ENCODE peak calls at places on chromosomes 3 and 15, in six cellular contexts. One of them, this sample, is unnamed.

GRCh38 chr15:89820651-89821611 is 6.3 kb upstream of the ANPEP start:
- DNase-seq in Caco-2: no peak
- DNase-seq in body of pancreas: no peak
- DNase-seq in fibroblast of the aortic adventitia: peak
- DNase-seq in MM.1S: no peak
- DNase-seq in hepatocyte: no peak
- DNase-seq in this sample: peak

GRCh38 chr3:46464326-46465195 is at the start of gene LTF:
- DNase-seq in MM.1S: no peak
- DNase-seq in Caco-2: no peak
- DNase-seq in body of pancreas: no peak
- DNase-seq in hepatocyte: no peak
- DNase-seq in fibroblast of the aortic adventitia: no peak
- DNase-seq in this sample: no peak

GRCh38 chr3:96900600-96900999 is 86.2 kb downstream of the EPHA6 start:
- DNase-seq in MM.1S: no peak
- DNase-seq in Caco-2: no peak
- DNase-seq in fibroblast of the aortic adventitia: no peak
- DNase-seq in hepatocyte: no peak
- DNase-seq in body of pancreas: no peak
- DNase-seq in this sample: no peak

GRCh38 chr3:111764645-111765091 is 94.4 kb upstream of the PHLDB2 start:
- DNase-seq in fibroblast of the aortic adventitia: peak
- DNase-seq in MM.1S: no peak
- DNase-seq in body of pancreas: no peak
- DNase-seq in hepatocyte: peak
- DNase-seq in Caco-2: no peak
- DNase-seq in this sample: peak

GRCh38 chr15:46280753-46281521 is 646.1 kb downstream of the SQOR start:
- DNase-seq in MM.1S: peak
- DNase-seq in Caco-2: peak
- DNase-seq in hepatocyte: peak
- DNase-seq in body of pancreas: peak
- DNase-seq in fibroblast of the aortic adventitia: no peak
- DNase-seq in this sample: peak

GRCh38 chr15:70412717-70413266 is 315.1 kb upstream of the TLE3 start:
- DNase-seq in Caco-2: no peak
- DNase-seq in hepatocyte: no peak
- DNase-seq in body of pancreas: no peak
- DNase-seq in fibroblast of the aortic adventitia: no peak
- DNase-seq in MM.1S: no peak
- DNase-seq in this sample: no peak

GRCh38 chr3:56915969-56916586 is 114.3 kb upstream of the ARHGEF3 start:
- DNase-seq in fibroblast of the aortic adventitia: no peak
- DNase-seq in body of pancreas: no peak
- DNase-seq in hepatocyte: no peak
- DNase-seq in MM.1S: peak
- DNase-seq in Caco-2: no peak
- DNase-seq in this sample: no peak

GRCh38 chr15:94070341-94071275 is 160.8 kb upstream of the MCTP2 start:
- DNase-seq in Caco-2: no peak
- DNase-seq in MM.1S: no peak
- DNase-seq in hepatocyte: peak
- DNase-seq in body of pancreas: no peak
- DNase-seq in fibroblast of the aortic adventitia: no peak
- DNase-seq in this sample: no peak

GRCh38 chr3:148227534-148227933 is 470.2 kb upstream of the AGTR1 start:
- DNase-seq in hepatocyte: no peak
- DNase-seq in body of pancreas: no peak
- DNase-seq in MM.1S: no peak
- DNase-seq in Caco-2: no peak
- DNase-seq in fibroblast of the aortic adventitia: peak
- DNase-seq in this sample: peak

GRCh38 chr15:37903932-37904493 is 30.4 kb upstream of the TMCO5A start:
- DNase-seq in MM.1S: no peak
- DNase-seq in fibroblast of the aortic adventitia: no peak
- DNase-seq in body of pancreas: no peak
- DNase-seq in Caco-2: no peak
- DNase-seq in hepatocyte: no peak
- DNase-seq in this sample: no peak

GRCh38 chr3:151404316-151404715 is 19.8 kb upstream of the P2RY12 start:
- DNase-seq in MM.1S: no peak
- DNase-seq in fibroblast of the aortic adventitia: peak
- DNase-seq in body of pancreas: no peak
- DNase-seq in hepatocyte: no peak
- DNase-seq in Caco-2: no peak
- DNase-seq in this sample: peak

GRCh38 chr3:56975562-56975961 is 84.9 kb upstream of the SPATA12 start:
- DNase-seq in MM.1S: no peak
- DNase-seq in fibroblast of the aortic adventitia: peak
- DNase-seq in body of pancreas: no peak
- DNase-seq in hepatocyte: peak
- DNase-seq in Caco-2: no peak
- DNase-seq in this sample: peak

GRCh38 chr15:70974004-70974832 is 81.6 kb downstream of the LRRC49 start:
- DNase-seq in fibroblast of the aortic adventitia: peak
- DNase-seq in hepatocyte: peak
- DNase-seq in body of pancreas: no peak
- DNase-seq in MM.1S: peak
- DNase-seq in Caco-2: no peak
- DNase-seq in this sample: peak

GRCh38 chr3:135103913-135104312 is 308.9 kb downstream of the EPHB1 start:
- DNase-seq in hepatocyte: peak
- DNase-seq in body of pancreas: no peak
- DNase-seq in Caco-2: no peak
- DNase-seq in MM.1S: no peak
- DNase-seq in fibroblast of the aortic adventitia: peak
- DNase-seq in this sample: no peak

GRCh38 chr3:88713233-88713691 is 394.2 kb upstream of the EPHA3 start:
- DNase-seq in fibroblast of the aortic adventitia: no peak
- DNase-seq in Caco-2: no peak
- DNase-seq in MM.1S: no peak
- DNase-seq in hepatocyte: no peak
- DNase-seq in body of pancreas: no peak
- DNase-seq in this sample: peak

GRCh38 chr3:190004656-190005055 is 116.0 kb downstream of the P3H2 start:
- DNase-seq in fibroblast of the aortic adventitia: no peak
- DNase-seq in body of pancreas: no peak
- DNase-seq in MM.1S: no peak
- DNase-seq in Caco-2: no peak
- DNase-seq in hepatocyte: no peak
- DNase-seq in this sample: no peak

GRCh38 chr3:158539414-158540014 is 31.5 kb upstream of the MLF1 start:
- DNase-seq in Caco-2: no peak
- DNase-seq in MM.1S: peak
- DNase-seq in hepatocyte: peak
- DNase-seq in body of pancreas: peak
- DNase-seq in fibroblast of the aortic adventitia: peak
- DNase-seq in this sample: peak

GRCh38 chr3:156620260-156620659 is 54.1 kb upstream of the TIPARP start:
- DNase-seq in MM.1S: no peak
- DNase-seq in fibroblast of the aortic adventitia: no peak
- DNase-seq in Caco-2: no peak
- DNase-seq in body of pancreas: no peak
- DNase-seq in hepatocyte: peak
- DNase-seq in this sample: no peak

GRCh38 chr3:153484842-153485241 is 322.8 kb downstream of the RAP2B start:
- DNase-seq in hepatocyte: no peak
- DNase-seq in MM.1S: peak
- DNase-seq in Caco-2: no peak
- DNase-seq in fibroblast of the aortic adventitia: no peak
- DNase-seq in body of pancreas: no peak
- DNase-seq in this sample: no peak
- H3K4me3 ChIP-seq in hepatocyte: no peak
- H3K4me3 ChIP-seq in MM.1S: peak
- H3K4me3 ChIP-seq in Caco-2: no peak
- H3K4me3 ChIP-seq in fibroblast of the aortic adventitia: no peak
- H3K4me3 ChIP-seq in body of pancreas: no peak
- H3K4me3 ChIP-seq in this sample: no peak

DNA sequence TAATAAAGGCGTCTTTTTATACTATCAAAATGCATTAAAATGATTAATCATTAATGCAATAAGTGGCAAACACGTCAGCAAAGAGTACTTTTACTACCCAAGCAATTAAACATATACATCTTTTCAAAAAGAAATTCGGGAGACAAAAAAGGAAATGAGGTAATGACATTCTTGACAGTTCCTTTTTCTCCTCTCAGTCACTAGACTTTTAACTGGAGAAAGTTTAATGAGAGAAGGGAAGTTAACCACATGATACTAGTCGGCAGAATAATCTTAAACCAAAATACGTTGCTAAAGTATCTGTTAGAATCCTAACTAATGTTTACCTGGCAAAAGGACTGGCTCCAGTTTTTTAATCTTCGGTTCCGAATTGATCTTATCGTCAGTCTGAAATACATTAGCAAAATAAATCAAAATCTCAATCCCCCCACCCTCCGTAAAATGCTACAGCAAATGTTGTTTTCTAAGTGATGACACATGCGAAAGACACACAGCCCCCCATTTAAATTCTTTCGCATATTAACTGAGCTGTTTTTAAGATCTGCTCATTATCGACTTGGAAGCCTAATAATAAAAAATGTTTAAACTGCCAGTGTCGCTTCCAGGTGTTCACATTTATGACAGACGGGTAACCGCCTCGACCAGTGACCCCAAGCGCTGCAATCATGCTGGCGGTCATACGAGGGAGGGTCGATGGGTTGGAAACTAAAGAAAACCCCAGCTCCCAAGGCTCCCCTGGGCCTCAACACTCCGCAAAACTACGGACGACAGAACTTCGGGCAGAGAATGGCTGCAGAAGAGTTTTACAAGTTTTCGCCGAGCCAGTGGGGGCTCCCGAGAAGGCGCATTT is 752 bp downstream of the MTMR10 start:
- DNase-seq in Caco-2: no peak
- DNase-seq in hepatocyte: no peak
- DNase-seq in body of pancreas: no peak
- DNase-seq in MM.1S: peak
- DNase-seq in fibroblast of the aortic adventitia: peak
- DNase-seq in this sample: no peak
- H3K4me3 ChIP-seq in Caco-2: peak
- H3K4me3 ChIP-seq in hepatocyte: peak
- H3K4me3 ChIP-seq in body of pancreas: peak
- H3K4me3 ChIP-seq in MM.1S: peak
- H3K4me3 ChIP-seq in fibroblast of the aortic adventitia: peak
- H3K4me3 ChIP-seq in this sample: peak

DNA sequence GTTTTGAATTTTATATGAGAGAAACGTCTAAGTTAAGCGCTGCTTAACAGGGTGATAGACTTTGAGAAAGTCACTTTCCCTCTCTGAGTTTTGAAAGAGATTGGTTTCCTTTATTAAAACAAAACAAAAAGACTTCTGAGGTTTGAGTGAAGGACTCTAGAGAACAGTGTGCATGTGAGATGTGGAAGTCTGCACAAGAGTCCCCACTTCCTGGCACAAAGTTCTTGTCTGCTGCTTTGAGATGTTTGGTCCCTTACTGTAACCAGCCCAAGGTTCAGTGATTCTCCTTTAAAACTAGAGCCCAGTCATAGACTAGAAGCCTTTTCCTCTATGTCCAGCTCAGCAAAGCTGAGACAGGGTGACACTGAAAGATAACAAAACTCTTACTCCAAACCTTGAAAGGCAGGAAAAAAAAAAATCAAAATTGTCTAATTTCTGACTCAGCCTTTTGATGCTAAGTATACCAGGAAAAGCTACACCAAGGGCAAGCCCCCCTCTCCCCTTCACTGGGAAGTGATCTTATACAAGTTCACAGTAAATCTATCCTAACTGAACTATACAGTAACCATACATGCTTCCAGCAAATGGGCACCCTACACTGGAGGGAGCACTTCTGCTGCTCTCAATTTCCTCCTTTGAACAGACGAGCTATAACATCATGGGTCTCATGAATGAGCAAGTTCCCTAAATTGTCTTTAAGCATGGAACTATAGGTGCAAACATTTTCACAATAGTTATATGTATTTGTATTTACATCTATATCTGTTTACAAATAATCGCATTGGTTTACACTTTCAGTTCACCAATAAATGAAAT is 2.3 kb downstream of the POPDC2 start:
- DNase-seq in hepatocyte: no peak
- DNase-seq in Caco-2: no peak
- DNase-seq in fibroblast of the aortic adventitia: no peak
- DNase-seq in MM.1S: no peak
- DNase-seq in body of pancreas: no peak
- DNase-seq in this sample: no peak
- H3K4me3 ChIP-seq in hepatocyte: no peak
- H3K4me3 ChIP-seq in Caco-2: no peak
- H3K4me3 ChIP-seq in fibroblast of the aortic adventitia: no peak
- H3K4me3 ChIP-seq in MM.1S: no peak
- H3K4me3 ChIP-seq in body of pancreas: no peak
- H3K4me3 ChIP-seq in this sample: no peak

GRCh38 chr3:59733041-59733809 is 683.4 kb upstream of the CFAP20DC start:
- DNase-seq in Caco-2: no peak
- DNase-seq in fibroblast of the aortic adventitia: no peak
- DNase-seq in body of pancreas: no peak
- DNase-seq in MM.1S: no peak
- DNase-seq in hepatocyte: no peak
- DNase-seq in this sample: no peak
- H3K4me3 ChIP-seq in Caco-2: no peak
- H3K4me3 ChIP-seq in fibroblast of the aortic adventitia: no peak
- H3K4me3 ChIP-seq in body of pancreas: no peak
- H3K4me3 ChIP-seq in MM.1S: no peak
- H3K4me3 ChIP-seq in hepatocyte: no peak
- H3K4me3 ChIP-seq in this sample: no peak

GRCh38 chr3:119827209-119827608 is 45.3 kb downstream of the NR1I2 start:
- DNase-seq in MM.1S: no peak
- DNase-seq in Caco-2: no peak
- DNase-seq in fibroblast of the aortic adventitia: no peak
- DNase-seq in body of pancreas: no peak
- DNase-seq in hepatocyte: no peak
- DNase-seq in this sample: no peak
- H3K4me3 ChIP-seq in MM.1S: no peak
- H3K4me3 ChIP-seq in Caco-2: no peak
- H3K4me3 ChIP-seq in fibroblast of the aortic adventitia: no peak
- H3K4me3 ChIP-seq in body of pancreas: no peak
- H3K4me3 ChIP-seq in hepatocyte: no peak
- H3K4me3 ChIP-seq in this sample: no peak

DNA sequence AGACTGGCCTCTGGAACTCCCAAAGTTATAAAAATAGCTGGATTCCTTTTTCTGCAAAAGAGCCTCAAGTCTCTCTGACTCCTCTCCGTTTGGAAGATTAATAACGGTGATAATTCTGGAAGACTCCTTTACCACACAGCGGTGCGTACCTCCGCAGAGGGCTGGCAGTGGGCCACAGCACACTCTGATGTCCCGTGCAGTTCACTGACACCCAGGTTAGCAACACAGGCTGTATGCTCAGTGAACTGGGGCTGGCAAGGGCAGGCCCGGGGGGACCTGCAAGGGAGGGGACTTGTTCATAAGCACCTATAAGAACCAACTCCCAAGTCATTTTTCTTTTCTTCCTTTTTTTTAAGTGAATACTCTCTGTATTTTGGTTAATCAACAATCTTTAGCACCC is 120.3 kb upstream of the TJP1 start:
- DNase-seq in hepatocyte: no peak
- DNase-seq in Caco-2: no peak
- DNase-seq in MM.1S: no peak
- DNase-seq in fibroblast of the aortic adventitia: no peak
- DNase-seq in body of pancreas: no peak
- DNase-seq in this sample: no peak
- H3K4me3 ChIP-seq in hepatocyte: no peak
- H3K4me3 ChIP-seq in Caco-2: no peak
- H3K4me3 ChIP-seq in MM.1S: no peak
- H3K4me3 ChIP-seq in fibroblast of the aortic adventitia: no peak
- H3K4me3 ChIP-seq in body of pancreas: no peak
- H3K4me3 ChIP-seq in this sample: no peak

GRCh38 chr3:50239649-50240048 is 3.6 kb downstream of the GNAI2 start:
- DNase-seq in Caco-2: no peak
- DNase-seq in fibroblast of the aortic adventitia: no peak
- DNase-seq in body of pancreas: no peak
- DNase-seq in MM.1S: no peak
- DNase-seq in hepatocyte: no peak
- DNase-seq in this sample: no peak
- H3K4me3 ChIP-seq in Caco-2: no peak
- H3K4me3 ChIP-seq in fibroblast of the aortic adventitia: no peak
- H3K4me3 ChIP-seq in body of pancreas: no peak
- H3K4me3 ChIP-seq in MM.1S: no peak
- H3K4me3 ChIP-seq in hepatocyte: no peak
- H3K4me3 ChIP-seq in this sample: no peak

This sample was measured in fibroblast of pulmonary artery.